ENCODE peak calls at places on chromosomes 2 and 18, in six cellular contexts. J, P, Z, M, F and B are unnamed samples.

GRCh38 chr18:13610517-13610916 is 115.8 kb downstream of the FAM210A start:
- DNase-seq in J (no peak), P (no peak), Z (no peak), M (peak; percentile 26), F (no peak), B (no peak)

GRCh38 chr2:79817288-79817687 is 304.4 kb downstream of the CTNNA2 start:
- DNase-seq in J (no peak), P (no peak), Z (no peak), M (no peak), F (no peak), B (no peak)

GRCh38 chr2:79393806-79394484 is 118.9 kb upstream of the CTNNA2 start:
- DNase-seq in J (peak; percentile 90), P (no peak), Z (no peak), M (peak; percentile 58), F (peak; percentile 6), B (peak; percentile 3)

GRCh38 chr2:176056411-176056810 is 27.4 kb downstream of the EVX2 start:
- DNase-seq in J (no peak), P (no peak), Z (no peak), M (no peak), F (no peak), B (no peak)

GRCh38 chr18:77022556-77022955 is 110.0 kb downstream of the MBP start:
- DNase-seq in J (no peak), P (no peak), Z (no peak), M (no peak), F (no peak), B (no peak)

GRCh38 chr2:235605306-235605998 is 111.6 kb downstream of the AGAP1 start:
- DNase-seq in J (peak; percentile 77), P (no peak), Z (peak; percentile 94), M (peak; percentile 64), F (peak; percentile 96), B (peak; percentile 93)

GRCh38 chr18:45014047-45014501 is 333.4 kb downstream of the SETBP1 start:
- DNase-seq in J (peak; percentile 12), P (no peak), Z (peak; percentile 82), M (peak; percentile 60), F (peak; percentile 75), B (peak; percentile 75)

GRCh38 chr2:9993490-9994165 is 42.1 kb downstream of the GRHL1 start:
- DNase-seq in J (no peak), P (no peak), Z (no peak), M (no peak), F (no peak), B (no peak)

GRCh38 chr2:233470839-233471238 is 95.7 kb downstream of the USP40 start:
- DNase-seq in J (no peak), P (no peak), Z (no peak), M (no peak), F (no peak), B (no peak)

GRCh38 chr18:69008538-69008937 is 210.7 kb downstream of the CCDC102B start:
- DNase-seq in J (no peak), P (no peak), Z (no peak), M (no peak), F (no peak), B (no peak)

GRCh38 chr2:30346475-30347169 is 100.4 kb upstream of the LCLAT1 start:
- DNase-seq in J (no peak), P (peak; percentile 55), Z (no peak), M (peak; percentile 79), F (no peak), B (no peak)

GRCh38 chr2:65067806-65068553 is 11.8 kb downstream of the CEP68 start:
- DNase-seq in J (no peak), P (no peak), Z (no peak), M (no peak), F (no peak), B (no peak)

GRCh38 chr2:86304416-86304815 is 33.0 kb downstream of the REEP1 start:
- DNase-seq in J (no peak), P (no peak), Z (no peak), M (no peak), F (peak; percentile 12), B (no peak)

GRCh38 chr2:63903003-63903402 is 61.3 kb downstream of the UGP2 start:
- DNase-seq in J (no peak), P (no peak), Z (peak; percentile 26), M (no peak), F (no peak), B (peak; percentile 17)

GRCh38 chr2:128498086-128498485 is 179.4 kb upstream of the HS6ST1 start:
- DNase-seq in J (no peak), P (peak; percentile 26), Z (no peak), M (no peak), F (no peak), B (no peak)

GRCh38 chr2:157480182-157480961 is 36.5 kb upstream of the CYTIP start:
- DNase-seq in J (no peak), P (no peak), Z (peak; percentile 24), M (no peak), F (no peak), B (peak; percentile 14)

GRCh38 chr2:45406626-45407025 is 204.4 kb downstream of the SRBD1 start:
- DNase-seq in J (no peak), P (no peak), Z (peak; percentile 34), M (no peak), F (no peak), B (no peak)

GRCh38 chr18:13120967-13121586 is 97.5 kb upstream of the LDLRAD4 start:
- DNase-seq in J (no peak), P (no peak), Z (peak; percentile 54), M (no peak), F (no peak), B (peak; percentile 62)

GRCh38 chr2:98898423-98898841 is 37.6 kb downstream of the CRACDL start:
- DNase-seq in J (no peak), P (peak; percentile 35), Z (no peak), M (no peak), F (peak; percentile 61), B (no peak)

GRCh38 chr2:21268871-21269224 is 145.1 kb downstream of the TDRD15 start:
- DNase-seq in J (no peak), P (no peak), Z (no peak), M (no peak), F (no peak), B (no peak)

GRCh38 chr2:128345436-128346165 is 26.9 kb upstream of the HS6ST1 start:
- DNase-seq in J (no peak), P (no peak), Z (no peak), M (no peak), F (no peak), B (no peak)

GRCh38 chr2:20012282-20013060 is at the start of gene MATN3:
- DNase-seq in J (peak; percentile 68), P (peak; percentile 73), Z (no peak), M (peak; percentile 68), F (peak; percentile 58), B (peak; percentile 31)

GRCh38 chr2:120675460-120676130 is 60.1 kb upstream of the GLI2 start:
- DNase-seq in J (no peak), P (peak; percentile 94), Z (peak; percentile 50), M (peak; percentile 77), F (peak; percentile 91), B (peak; percentile 52)

GRCh38 chr2:133816037-133816436 is 247.8 kb upstream of the NCKAP5 start:
- DNase-seq in J (no peak), P (no peak), Z (no peak), M (no peak), F (no peak), B (no peak)

GRCh38 chr2:12289105-12289802 is 427.5 kb upstream of the TRIB2 start:
- DNase-seq in J (no peak), P (no peak), Z (no peak), M (no peak), F (no peak), B (no peak)
- H2AFZ ChIP-seq in J (peak overlapping the region; percentile 2), P (no peak overlapping the region), Z (no peak overlapping the region), M (no peak overlapping the region), F (no peak overlapping the region), B (no peak overlapping the region)

DNA sequence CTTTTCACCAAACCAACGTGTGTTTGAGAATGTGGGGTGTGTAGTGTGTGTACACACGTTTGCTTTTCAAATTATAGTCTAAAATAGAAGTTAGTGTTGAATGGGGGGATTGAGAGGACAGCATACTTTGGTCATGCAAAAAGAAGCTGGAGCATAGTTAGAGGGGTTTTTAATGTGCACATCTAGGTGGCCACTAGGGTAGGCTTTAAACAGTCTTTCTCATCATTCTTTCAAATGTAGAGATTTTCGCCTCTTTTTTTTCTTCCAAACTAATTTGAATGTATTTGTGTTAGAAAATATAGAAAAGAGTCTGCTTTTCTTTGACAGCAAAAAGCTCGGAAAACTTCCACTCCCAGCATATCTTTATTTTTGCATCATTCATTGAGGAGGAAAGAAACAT is 165.2 kb upstream of the MYO3B start:
- DNase-seq in J (no peak), P (no peak), Z (no peak), M (no peak), F (no peak), B (no peak)
- H4K8ac ChIP-seq in J (no peak overlapping the region), P (no peak overlapping the region), Z (no peak overlapping the region), M (no peak overlapping the region), F (no peak overlapping the region), B (no peak overlapping the region)

DNA sequence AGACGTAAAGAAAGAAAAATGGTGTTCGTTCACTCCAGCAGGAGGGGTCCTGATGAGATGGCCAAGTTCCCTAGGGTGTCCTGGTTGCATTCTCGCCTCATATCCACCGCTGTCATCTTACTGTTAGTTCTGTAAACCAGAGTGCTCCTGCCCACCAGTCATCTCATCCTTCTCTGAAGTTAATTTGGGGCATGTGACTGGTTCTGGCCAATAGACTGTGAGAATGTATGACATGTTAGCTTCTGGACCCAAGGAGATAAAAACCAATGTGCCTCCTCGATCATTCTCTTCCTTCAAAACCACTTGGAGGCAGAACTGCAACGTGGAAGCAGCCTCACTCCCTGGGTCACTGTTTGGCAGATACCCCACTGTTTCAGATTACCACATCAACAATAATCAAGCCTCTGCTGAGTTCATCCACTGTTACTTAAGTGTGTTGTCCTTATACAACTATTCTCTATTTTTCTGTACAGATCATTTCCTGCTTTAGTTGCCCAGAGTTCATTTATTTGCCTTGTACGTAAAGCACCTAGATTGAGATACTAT is 759.1 kb downstream of the TSN start:
- DNase-seq in J (no peak), P (no peak), Z (no peak), M (no peak), F (no peak), B (peak; percentile 6)
- H2AFZ ChIP-seq in J (no peak overlapping the region), P (no peak overlapping the region), Z (no peak overlapping the region), M (no peak overlapping the region), F (no peak overlapping the region), B (no peak overlapping the region)

GRCh38 chr18:61545281-61546245 is 212.3 kb downstream of the CDH20 start:
- DNase-seq in J (no peak), P (no peak), Z (no peak), M (no peak), F (no peak), B (no peak)

GRCh38 chr18:61543518-61543917 is 210.3 kb downstream of the CDH20 start:
- DNase-seq in J (no peak), P (no peak), Z (no peak), M (no peak), F (no peak), B (no peak)

GRCh38 chr18:61542596-61542995 is 209.4 kb downstream of the CDH20 start:
- DNase-seq in J (no peak), P (no peak), Z (no peak), M (no peak), F (no peak), B (no peak)

GRCh38 chr18:61544178-61544577 is 210.9 kb downstream of the CDH20 start:
- DNase-seq in J (no peak), P (no peak), Z (no peak), M (no peak), F (no peak), B (no peak)

DNA sequence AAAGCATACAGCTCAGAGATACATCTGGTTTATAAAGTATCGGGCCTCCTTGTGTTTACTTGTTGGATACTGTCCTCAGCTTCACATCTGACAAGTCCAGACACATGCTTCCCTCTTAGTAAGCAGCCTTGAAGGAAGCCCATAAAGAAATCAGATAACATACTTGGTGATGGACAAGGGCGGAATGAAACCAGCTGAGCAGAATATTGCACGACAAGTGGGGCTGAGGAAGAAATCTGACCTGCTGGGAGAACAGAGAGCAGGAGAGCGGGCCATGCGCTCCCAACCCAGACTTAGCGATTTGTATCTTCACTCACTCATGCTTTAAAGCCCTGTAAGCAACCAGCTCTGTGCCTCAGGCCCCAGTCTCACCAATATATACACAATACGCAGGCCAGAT is 208.4 kb downstream of the CDH20 start:
- DNase-seq in J (no peak), P (no peak), Z (peak; percentile 31), M (no peak), F (peak; percentile 74), B (peak; percentile 34)
- H4K8ac ChIP-seq in J (no peak overlapping the region), P (no peak overlapping the region), Z (no peak overlapping the region), M (no peak overlapping the region), F (no peak overlapping the region), B (no peak overlapping the region)